ENCODE peak calls at places on chromosomes 12 and 14, in ten cellular contexts. One of them, this sample, is unnamed.

GRCh38 chr12:41552507-41553047 is 364.5 kb downstream of the PDZRN4 start:
- DNase-seq in NCI-H82: peak; percentile 87
- DNase-seq in fibroblast of mammary gland: peak; percentile 4
- DNase-seq in ACHN: no peak
- DNase-seq in activated naive CD8-positive, alpha-beta T cell treated with anti-CD3 and anti-CD28 coated beads, Interleukin-2, amount 50 U/mL, for 16 hours: no peak
- DNase-seq in C1 segment of cervical spinal cord: no peak
- DNase-seq in posterior cingulate gyrus: no peak
- DNase-seq in stimulated activated naive CD4-positive, alpha-beta T cell: no peak
- DNase-seq in NCI-H1092 treated with DMSO at 0.1 percent for 48 hours: no peak
- DNase-seq in central memory CD4-positive, alpha-beta T cell: no peak
- DNase-seq in this sample: peak; percentile 68

GRCh38 chr14:20782280-20782890 is 1.3 kb downstream of the RNASE6 start:
- DNase-seq in ACHN: no peak
- DNase-seq in C1 segment of cervical spinal cord: no peak
- DNase-seq in activated naive CD8-positive, alpha-beta T cell treated with anti-CD3 and anti-CD28 coated beads, Interleukin-2, amount 50 U/mL, for 16 hours: no peak
- DNase-seq in NCI-H82: no peak
- DNase-seq in NCI-H1092 treated with DMSO at 0.1 percent for 48 hours: no peak
- DNase-seq in stimulated activated naive CD4-positive, alpha-beta T cell: peak; percentile 23
- DNase-seq in posterior cingulate gyrus: no peak
- DNase-seq in central memory CD4-positive, alpha-beta T cell: peak; percentile 20
- DNase-seq in fibroblast of mammary gland: no peak
- DNase-seq in this sample: no peak

GRCh38 chr14:57244103-57244502 is 24.6 kb downstream of the EXOC5 start:
- DNase-seq in fibroblast of mammary gland: peak; percentile 17
- DNase-seq in activated naive CD8-positive, alpha-beta T cell treated with anti-CD3 and anti-CD28 coated beads, Interleukin-2, amount 50 U/mL, for 16 hours: no peak
- DNase-seq in stimulated activated naive CD4-positive, alpha-beta T cell: no peak
- DNase-seq in NCI-H82: no peak
- DNase-seq in ACHN: no peak
- DNase-seq in central memory CD4-positive, alpha-beta T cell: no peak
- DNase-seq in posterior cingulate gyrus: no peak
- DNase-seq in C1 segment of cervical spinal cord: no peak
- DNase-seq in NCI-H1092 treated with DMSO at 0.1 percent for 48 hours: no peak
- DNase-seq in this sample: no peak

GRCh38 chr12:66620026-66620425 is 58.9 kb downstream of the GRIP1 start:
- DNase-seq in NCI-H82: no peak
- DNase-seq in activated naive CD8-positive, alpha-beta T cell treated with anti-CD3 and anti-CD28 coated beads, Interleukin-2, amount 50 U/mL, for 16 hours: no peak
- DNase-seq in fibroblast of mammary gland: peak; percentile 7
- DNase-seq in central memory CD4-positive, alpha-beta T cell: no peak
- DNase-seq in posterior cingulate gyrus: no peak
- DNase-seq in NCI-H1092 treated with DMSO at 0.1 percent for 48 hours: no peak
- DNase-seq in C1 segment of cervical spinal cord: no peak
- DNase-seq in ACHN: no peak
- DNase-seq in stimulated activated naive CD4-positive, alpha-beta T cell: no peak
- DNase-seq in this sample: no peak

GRCh38 chr14:24313912-24314311 is 2.6 kb downstream of the LTB4R start:
- DNase-seq in posterior cingulate gyrus: peak; percentile 16
- DNase-seq in stimulated activated naive CD4-positive, alpha-beta T cell: no peak
- DNase-seq in NCI-H82: no peak
- DNase-seq in central memory CD4-positive, alpha-beta T cell: no peak
- DNase-seq in C1 segment of cervical spinal cord: no peak
- DNase-seq in fibroblast of mammary gland: no peak
- DNase-seq in activated naive CD8-positive, alpha-beta T cell treated with anti-CD3 and anti-CD28 coated beads, Interleukin-2, amount 50 U/mL, for 16 hours: no peak
- DNase-seq in ACHN: no peak
- DNase-seq in NCI-H1092 treated with DMSO at 0.1 percent for 48 hours: no peak
- DNase-seq in this sample: no peak

GRCh38 chr14:61472801-61473376 is 151.5 kb downstream of the PRKCH start:
- DNase-seq in NCI-H82: no peak
- DNase-seq in stimulated activated naive CD4-positive, alpha-beta T cell: peak; percentile 41
- DNase-seq in posterior cingulate gyrus: no peak
- DNase-seq in NCI-H1092 treated with DMSO at 0.1 percent for 48 hours: no peak
- DNase-seq in fibroblast of mammary gland: peak; percentile 69
- DNase-seq in activated naive CD8-positive, alpha-beta T cell treated with anti-CD3 and anti-CD28 coated beads, Interleukin-2, amount 50 U/mL, for 16 hours: peak; percentile 21
- DNase-seq in central memory CD4-positive, alpha-beta T cell: peak; percentile 72
- DNase-seq in ACHN: no peak
- DNase-seq in C1 segment of cervical spinal cord: no peak
- DNase-seq in this sample: no peak

GRCh38 chr12:23757541-23757962 is 191.9 kb downstream of the SOX5 start:
- DNase-seq in posterior cingulate gyrus: no peak
- DNase-seq in fibroblast of mammary gland: no peak
- DNase-seq in stimulated activated naive CD4-positive, alpha-beta T cell: no peak
- DNase-seq in central memory CD4-positive, alpha-beta T cell: no peak
- DNase-seq in NCI-H1092 treated with DMSO at 0.1 percent for 48 hours: peak; percentile 25
- DNase-seq in NCI-H82: no peak
- DNase-seq in C1 segment of cervical spinal cord: no peak
- DNase-seq in activated naive CD8-positive, alpha-beta T cell treated with anti-CD3 and anti-CD28 coated beads, Interleukin-2, amount 50 U/mL, for 16 hours: no peak
- DNase-seq in ACHN: no peak
- DNase-seq in this sample: no peak

GRCh38 chr12:129675947-129676346 is 227.9 kb downstream of the TMEM132D start:
- DNase-seq in C1 segment of cervical spinal cord: no peak
- DNase-seq in stimulated activated naive CD4-positive, alpha-beta T cell: no peak
- DNase-seq in NCI-H82: no peak
- DNase-seq in activated naive CD8-positive, alpha-beta T cell treated with anti-CD3 and anti-CD28 coated beads, Interleukin-2, amount 50 U/mL, for 16 hours: no peak
- DNase-seq in ACHN: no peak
- DNase-seq in central memory CD4-positive, alpha-beta T cell: no peak
- DNase-seq in NCI-H1092 treated with DMSO at 0.1 percent for 48 hours: no peak
- DNase-seq in fibroblast of mammary gland: no peak
- DNase-seq in posterior cingulate gyrus: no peak
- DNase-seq in this sample: no peak

GRCh38 chr14:51004801-51005526 is 60.7 kb upstream of the PYGL start:
- DNase-seq in fibroblast of mammary gland: peak; percentile 80
- DNase-seq in NCI-H1092 treated with DMSO at 0.1 percent for 48 hours: peak; percentile 16
- DNase-seq in C1 segment of cervical spinal cord: no peak
- DNase-seq in NCI-H82: peak; percentile 79
- DNase-seq in posterior cingulate gyrus: no peak
- DNase-seq in central memory CD4-positive, alpha-beta T cell: no peak
- DNase-seq in stimulated activated naive CD4-positive, alpha-beta T cell: no peak
- DNase-seq in ACHN: peak; percentile 89
- DNase-seq in activated naive CD8-positive, alpha-beta T cell treated with anti-CD3 and anti-CD28 coated beads, Interleukin-2, amount 50 U/mL, for 16 hours: no peak
- DNase-seq in this sample: peak; percentile 15

GRCh38 chr14:87108726-87109125 is 884.3 kb downstream of the GALC start:
- DNase-seq in posterior cingulate gyrus: no peak
- DNase-seq in NCI-H1092 treated with DMSO at 0.1 percent for 48 hours: no peak
- DNase-seq in central memory CD4-positive, alpha-beta T cell: no peak
- DNase-seq in C1 segment of cervical spinal cord: no peak
- DNase-seq in NCI-H82: no peak
- DNase-seq in activated naive CD8-positive, alpha-beta T cell treated with anti-CD3 and anti-CD28 coated beads, Interleukin-2, amount 50 U/mL, for 16 hours: no peak
- DNase-seq in ACHN: no peak
- DNase-seq in stimulated activated naive CD4-positive, alpha-beta T cell: no peak
- DNase-seq in fibroblast of mammary gland: peak; percentile 87
- DNase-seq in this sample: no peak

GRCh38 chr12:915090-915489 is 34.4 kb downstream of the RAD52 start:
- DNase-seq in NCI-H1092 treated with DMSO at 0.1 percent for 48 hours: no peak
- DNase-seq in NCI-H82: no peak
- DNase-seq in stimulated activated naive CD4-positive, alpha-beta T cell: no peak
- DNase-seq in ACHN: no peak
- DNase-seq in activated naive CD8-positive, alpha-beta T cell treated with anti-CD3 and anti-CD28 coated beads, Interleukin-2, amount 50 U/mL, for 16 hours: no peak
- DNase-seq in posterior cingulate gyrus: no peak
- DNase-seq in C1 segment of cervical spinal cord: no peak
- DNase-seq in fibroblast of mammary gland: no peak
- DNase-seq in central memory CD4-positive, alpha-beta T cell: no peak
- DNase-seq in this sample: no peak

GRCh38 chr12:124915249-124916236 is 1.1 kb upstream of the UBC start:
- DNase-seq in fibroblast of mammary gland: peak; percentile 35
- DNase-seq in C1 segment of cervical spinal cord: no peak
- DNase-seq in activated naive CD8-positive, alpha-beta T cell treated with anti-CD3 and anti-CD28 coated beads, Interleukin-2, amount 50 U/mL, for 16 hours: no peak
- DNase-seq in NCI-H82: no peak
- DNase-seq in stimulated activated naive CD4-positive, alpha-beta T cell: no peak
- DNase-seq in NCI-H1092 treated with DMSO at 0.1 percent for 48 hours: no peak
- DNase-seq in posterior cingulate gyrus: peak; percentile 85
- DNase-seq in central memory CD4-positive, alpha-beta T cell: no peak
- DNase-seq in ACHN: peak; percentile 71
- DNase-seq in this sample: no peak

GRCh38 chr12:12965836-12966235 is 13.9 kb upstream of the GPRC5D start:
- DNase-seq in central memory CD4-positive, alpha-beta T cell: no peak
- DNase-seq in posterior cingulate gyrus: no peak
- DNase-seq in C1 segment of cervical spinal cord: no peak
- DNase-seq in NCI-H1092 treated with DMSO at 0.1 percent for 48 hours: no peak
- DNase-seq in stimulated activated naive CD4-positive, alpha-beta T cell: no peak
- DNase-seq in ACHN: no peak
- DNase-seq in NCI-H82: no peak
- DNase-seq in activated naive CD8-positive, alpha-beta T cell treated with anti-CD3 and anti-CD28 coated beads, Interleukin-2, amount 50 U/mL, for 16 hours: no peak
- DNase-seq in fibroblast of mammary gland: no peak
- DNase-seq in this sample: no peak

GRCh38 chr14:100887728-100888335 is 15.7 kb downstream of the RTL1 start:
- DNase-seq in NCI-H1092 treated with DMSO at 0.1 percent for 48 hours: no peak
- DNase-seq in NCI-H82: peak; percentile 30
- DNase-seq in activated naive CD8-positive, alpha-beta T cell treated with anti-CD3 and anti-CD28 coated beads, Interleukin-2, amount 50 U/mL, for 16 hours: no peak
- DNase-seq in central memory CD4-positive, alpha-beta T cell: no peak
- DNase-seq in stimulated activated naive CD4-positive, alpha-beta T cell: no peak
- DNase-seq in C1 segment of cervical spinal cord: no peak
- DNase-seq in ACHN: no peak
- DNase-seq in posterior cingulate gyrus: no peak
- DNase-seq in fibroblast of mammary gland: no peak
- DNase-seq in this sample: no peak

GRCh38 chr12:27934278-27934677 is 38.3 kb downstream of the PTHLH start:
- DNase-seq in C1 segment of cervical spinal cord: no peak
- DNase-seq in fibroblast of mammary gland: no peak
- DNase-seq in central memory CD4-positive, alpha-beta T cell: no peak
- DNase-seq in NCI-H82: no peak
- DNase-seq in NCI-H1092 treated with DMSO at 0.1 percent for 48 hours: no peak
- DNase-seq in stimulated activated naive CD4-positive, alpha-beta T cell: no peak
- DNase-seq in activated naive CD8-positive, alpha-beta T cell treated with anti-CD3 and anti-CD28 coated beads, Interleukin-2, amount 50 U/mL, for 16 hours: no peak
- DNase-seq in ACHN: no peak
- DNase-seq in posterior cingulate gyrus: no peak
- DNase-seq in this sample: no peak

GRCh38 chr14:104516906-104517305 is 62.7 kb upstream of the C14orf180 start:
- DNase-seq in fibroblast of mammary gland: no peak
- DNase-seq in NCI-H82: no peak
- DNase-seq in ACHN: no peak
- DNase-seq in central memory CD4-positive, alpha-beta T cell: no peak
- DNase-seq in posterior cingulate gyrus: no peak
- DNase-seq in NCI-H1092 treated with DMSO at 0.1 percent for 48 hours: no peak
- DNase-seq in activated naive CD8-positive, alpha-beta T cell treated with anti-CD3 and anti-CD28 coated beads, Interleukin-2, amount 50 U/mL, for 16 hours: no peak
- DNase-seq in stimulated activated naive CD4-positive, alpha-beta T cell: no peak
- DNase-seq in C1 segment of cervical spinal cord: no peak
- DNase-seq in this sample: no peak

GRCh38 chr12:53105256-53105655 is 2.0 kb downstream of the SOAT2 start:
- DNase-seq in central memory CD4-positive, alpha-beta T cell: no peak
- DNase-seq in fibroblast of mammary gland: no peak
- DNase-seq in C1 segment of cervical spinal cord: no peak
- DNase-seq in activated naive CD8-positive, alpha-beta T cell treated with anti-CD3 and anti-CD28 coated beads, Interleukin-2, amount 50 U/mL, for 16 hours: no peak
- DNase-seq in ACHN: no peak
- DNase-seq in posterior cingulate gyrus: no peak
- DNase-seq in NCI-H1092 treated with DMSO at 0.1 percent for 48 hours: no peak
- DNase-seq in NCI-H82: no peak
- DNase-seq in stimulated activated naive CD4-positive, alpha-beta T cell: no peak
- DNase-seq in this sample: no peak

GRCh38 chr12:90245396-90245795 is 536.8 kb upstream of the ATP2B1 start:
- DNase-seq in stimulated activated naive CD4-positive, alpha-beta T cell: no peak
- DNase-seq in central memory CD4-positive, alpha-beta T cell: no peak
- DNase-seq in ACHN: no peak
- DNase-seq in posterior cingulate gyrus: peak; percentile 63
- DNase-seq in NCI-H82: no peak
- DNase-seq in NCI-H1092 treated with DMSO at 0.1 percent for 48 hours: peak; percentile 0
- DNase-seq in C1 segment of cervical spinal cord: no peak
- DNase-seq in fibroblast of mammary gland: no peak
- DNase-seq in activated naive CD8-positive, alpha-beta T cell treated with anti-CD3 and anti-CD28 coated beads, Interleukin-2, amount 50 U/mL, for 16 hours: no peak
- DNase-seq in this sample: no peak

GRCh38 chr12:93130371-93131049 is 201.4 kb upstream of the EEA1 start:
- DNase-seq in posterior cingulate gyrus: no peak
- DNase-seq in stimulated activated naive CD4-positive, alpha-beta T cell: no peak
- DNase-seq in fibroblast of mammary gland: peak; percentile 25
- DNase-seq in NCI-H82: peak; percentile 10
- DNase-seq in NCI-H1092 treated with DMSO at 0.1 percent for 48 hours: no peak
- DNase-seq in ACHN: no peak
- DNase-seq in activated naive CD8-positive, alpha-beta T cell treated with anti-CD3 and anti-CD28 coated beads, Interleukin-2, amount 50 U/mL, for 16 hours: no peak
- DNase-seq in central memory CD4-positive, alpha-beta T cell: no peak
- DNase-seq in C1 segment of cervical spinal cord: no peak
- DNase-seq in this sample: no peak

GRCh38 chr12:108560321-108560721 is 652 bp downstream of the SART3 start:
- DNase-seq in NCI-H1092 treated with DMSO at 0.1 percent for 48 hours: no peak
- DNase-seq in C1 segment of cervical spinal cord: no peak
- DNase-seq in NCI-H82: no peak
- DNase-seq in activated naive CD8-positive, alpha-beta T cell treated with anti-CD3 and anti-CD28 coated beads, Interleukin-2, amount 50 U/mL, for 16 hours: no peak
- DNase-seq in central memory CD4-positive, alpha-beta T cell: no peak
- DNase-seq in stimulated activated naive CD4-positive, alpha-beta T cell: no peak
- DNase-seq in posterior cingulate gyrus: no peak
- DNase-seq in ACHN: peak; percentile 40
- DNase-seq in fibroblast of mammary gland: peak; percentile 66
- DNase-seq in this sample: no peak

GRCh38 chr12:30985814-30986452 is 59.4 kb downstream of the TSPAN11 start:
- DNase-seq in NCI-H1092 treated with DMSO at 0.1 percent for 48 hours: peak; percentile 43
- DNase-seq in fibroblast of mammary gland: peak; percentile 58
- DNase-seq in posterior cingulate gyrus: peak; percentile 94
- DNase-seq in activated naive CD8-positive, alpha-beta T cell treated with anti-CD3 and anti-CD28 coated beads, Interleukin-2, amount 50 U/mL, for 16 hours: no peak
- DNase-seq in NCI-H82: peak; percentile 74
- DNase-seq in stimulated activated naive CD4-positive, alpha-beta T cell: no peak
- DNase-seq in C1 segment of cervical spinal cord: peak; percentile 7
- DNase-seq in central memory CD4-positive, alpha-beta T cell: no peak
- DNase-seq in ACHN: peak; percentile 73
- DNase-seq in this sample: peak; percentile 13

GRCh38 chr12:109696485-109697269 is 16.9 kb upstream of the FAM222A start:
- DNase-seq in stimulated activated naive CD4-positive, alpha-beta T cell: no peak
- DNase-seq in activated naive CD8-positive, alpha-beta T cell treated with anti-CD3 and anti-CD28 coated beads, Interleukin-2, amount 50 U/mL, for 16 hours: no peak
- DNase-seq in central memory CD4-positive, alpha-beta T cell: no peak
- DNase-seq in ACHN: peak; percentile 26
- DNase-seq in NCI-H82: no peak
- DNase-seq in C1 segment of cervical spinal cord: no peak
- DNase-seq in fibroblast of mammary gland: peak; percentile 39
- DNase-seq in posterior cingulate gyrus: no peak
- DNase-seq in NCI-H1092 treated with DMSO at 0.1 percent for 48 hours: no peak
- DNase-seq in this sample: no peak

GRCh38 chr14:56808314-56809201 is 1.7 kb downstream of the OTX2 start:
- DNase-seq in ACHN: no peak
- DNase-seq in fibroblast of mammary gland: no peak
- DNase-seq in NCI-H1092 treated with DMSO at 0.1 percent for 48 hours: no peak
- DNase-seq in posterior cingulate gyrus: peak; percentile 74
- DNase-seq in central memory CD4-positive, alpha-beta T cell: no peak
- DNase-seq in stimulated activated naive CD4-positive, alpha-beta T cell: no peak
- DNase-seq in NCI-H82: peak; percentile 99
- DNase-seq in C1 segment of cervical spinal cord: no peak
- DNase-seq in activated naive CD8-positive, alpha-beta T cell treated with anti-CD3 and anti-CD28 coated beads, Interleukin-2, amount 50 U/mL, for 16 hours: no peak
- DNase-seq in this sample: no peak

GRCh38 chr14:103697196-103697595 is 18.1 kb downstream of the XRCC3 start:
- DNase-seq in C1 segment of cervical spinal cord: no peak
- DNase-seq in ACHN: no peak
- DNase-seq in NCI-H1092 treated with DMSO at 0.1 percent for 48 hours: no peak
- DNase-seq in NCI-H82: no peak
- DNase-seq in stimulated activated naive CD4-positive, alpha-beta T cell: no peak
- DNase-seq in posterior cingulate gyrus: peak; percentile 41
- DNase-seq in activated naive CD8-positive, alpha-beta T cell treated with anti-CD3 and anti-CD28 coated beads, Interleukin-2, amount 50 U/mL, for 16 hours: no peak
- DNase-seq in fibroblast of mammary gland: no peak
- DNase-seq in central memory CD4-positive, alpha-beta T cell: no peak
- DNase-seq in this sample: peak; percentile 15

This sample was measured in NCI-H2171 treated with DMSO at 0.1 percent for 48 hours.